ENCODE peak calls at places on chromosomes 3 and 15, in four cellular contexts. V is lower lobe of right lung, J is right atrium auricular region, P is breast epithelium. W is an unnamed sample.

GRCh38 chr3:189908646-189909045 is 212.1 kb downstream of the P3H2 start:
- DNase-seq in V (no peak), J (no peak), P (no peak), W (no peak)

GRCh38 chr3:70249509-70250160 is 62.8 kb downstream of the MDFIC2 start:
- DNase-seq in V (no peak), J (no peak), P (no peak), W (no peak)

GRCh38 chr3:52451237-52452083 is 2.4 kb downstream of the TNNC1 start:
- DNase-seq in V (no peak), J (no peak), P (no peak), W (no peak)

GRCh38 chr3:52721002-52721741 is 15.3 kb downstream of the SPCS1 start:
- DNase-seq in V (no peak), J (no peak), P (no peak), W (no peak)

GRCh38 chr15:68352401-68353062 is 75.0 kb downstream of the FEM1B start:
- DNase-seq in V (no peak), J (peak), P (peak), W (peak)

GRCh38 chr15:80929225-80929624 is 60.4 kb downstream of the MESD start:
- DNase-seq in V (no peak), J (no peak), P (no peak), W (no peak)

GRCh38 chr3:196138927-196139680 is 57.2 kb upstream of the TFRC start:
- DNase-seq in V (peak), J (no peak), P (peak), W (no peak)

GRCh38 chr15:94792166-94792565 is 560.8 kb downstream of the MCTP2 start:
- DNase-seq in V (no peak), J (no peak), P (no peak), W (no peak)

GRCh38 chr3:12292770-12293169 is 3.9 kb downstream of the PPARG start:
- DNase-seq in V (no peak), J (no peak), P (no peak), W (no peak)

GRCh38 chr3:159914421-159914820 is 74.2 kb upstream of the IL12A start:
- DNase-seq in V (no peak), J (no peak), P (no peak), W (no peak)

GRCh38 chr3:162525791-162526190 is 1029.2 kb downstream of the OTOL1 start:
- DNase-seq in V (no peak), J (no peak), P (no peak), W (no peak)

GRCh38 chr3:127967296-127967695 is 52.3 kb downstream of the KBTBD12 start:
- DNase-seq in V (no peak), J (no peak), P (no peak), W (no peak)

GRCh38 chr3:42655331-42655888 is 1.9 kb downstream of the ZBTB47 start:
- DNase-seq in V (no peak), J (no peak), P (no peak), W (no peak)

GRCh38 chr3:42653303-42653559 is 266 bp upstream of the ZBTB47 start:
- DNase-seq in V (no peak), J (no peak), P (no peak), W (no peak)

GRCh38 chr3:42653560-42654330 is at the start of gene ZBTB47:
- DNase-seq in V (peak), J (no peak), P (no peak), W (peak)

GRCh38 chr3:42655980-42656679 is 2.6 kb downstream of the ZBTB47 start:
- DNase-seq in V (no peak), J (no peak), P (no peak), W (peak)

DNA sequence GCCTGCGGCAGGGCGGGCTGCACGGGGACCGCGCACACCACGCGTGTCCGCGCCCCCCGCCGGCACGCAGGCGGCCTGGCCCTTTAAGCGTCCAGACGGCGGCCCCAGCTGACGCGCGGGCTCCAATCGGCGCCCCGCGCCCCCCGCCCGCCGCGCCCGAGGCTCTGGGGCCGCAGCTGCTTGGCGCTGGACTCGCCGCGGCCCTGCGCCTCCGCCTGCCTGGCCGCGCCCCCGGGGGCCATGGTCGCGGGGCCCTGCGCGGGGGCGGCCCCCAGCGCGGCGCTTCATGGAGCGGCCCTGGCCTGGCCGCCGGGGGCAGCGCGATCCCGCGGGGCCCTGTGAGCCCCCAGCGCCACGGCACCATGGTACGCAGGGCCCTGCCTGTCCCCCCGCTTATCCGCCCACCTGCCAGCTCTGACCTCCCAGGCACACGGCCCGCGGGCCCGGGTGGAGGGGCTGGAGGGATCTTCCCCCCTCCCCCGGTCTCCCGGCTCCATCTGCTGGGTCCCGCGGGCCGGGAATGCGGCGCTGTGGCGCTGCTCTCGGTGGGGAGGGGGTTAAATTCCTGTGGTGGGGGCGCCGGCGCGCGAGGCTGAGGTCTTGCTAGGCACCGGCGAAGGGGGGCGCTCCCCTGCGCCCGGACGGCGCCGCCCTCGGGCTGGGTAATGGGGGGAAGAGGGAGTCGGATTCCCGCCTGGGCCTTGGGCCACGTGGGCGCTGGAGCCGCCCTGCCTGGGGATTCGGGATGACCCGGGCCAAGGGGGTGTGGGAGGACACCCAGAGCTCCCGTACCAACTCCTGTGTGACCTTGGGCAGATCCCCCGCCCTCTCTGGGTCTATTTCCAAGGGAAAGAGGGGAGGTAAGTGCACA is 1.1 kb downstream of the ZBTB47 start:
- DNase-seq in V (no peak), J (no peak), P (no peak), W (peak)
- TF ChIP-seq CTCF in V (peak), J (no peak), P (no peak), W (peak)

DNA sequence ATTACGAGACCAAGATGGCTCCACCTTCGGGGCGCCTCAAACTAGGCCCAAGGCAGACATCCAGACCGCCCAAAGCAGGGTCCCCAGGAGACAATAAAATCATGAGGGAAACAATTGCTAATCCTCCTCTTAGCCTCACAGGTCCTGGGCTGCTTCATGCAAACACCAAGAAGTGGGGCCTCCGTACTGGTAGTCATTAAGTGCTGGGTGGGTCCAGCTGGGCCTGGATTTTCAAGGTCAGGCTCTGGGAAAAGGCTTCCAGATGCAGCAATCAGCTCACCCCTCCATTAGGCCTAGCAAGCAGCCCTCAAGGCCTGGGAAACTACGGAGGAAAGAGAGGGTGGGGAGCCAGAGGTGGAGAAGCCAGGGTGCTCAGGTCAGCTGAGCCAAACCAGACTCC is 634 bp downstream of the FBXL22 start:
- DNase-seq in V (no peak), J (no peak), P (no peak), W (no peak)
- H3K4me3 ChIP-seq in V (no peak), J (peak), P (peak), W (peak)

DNA sequence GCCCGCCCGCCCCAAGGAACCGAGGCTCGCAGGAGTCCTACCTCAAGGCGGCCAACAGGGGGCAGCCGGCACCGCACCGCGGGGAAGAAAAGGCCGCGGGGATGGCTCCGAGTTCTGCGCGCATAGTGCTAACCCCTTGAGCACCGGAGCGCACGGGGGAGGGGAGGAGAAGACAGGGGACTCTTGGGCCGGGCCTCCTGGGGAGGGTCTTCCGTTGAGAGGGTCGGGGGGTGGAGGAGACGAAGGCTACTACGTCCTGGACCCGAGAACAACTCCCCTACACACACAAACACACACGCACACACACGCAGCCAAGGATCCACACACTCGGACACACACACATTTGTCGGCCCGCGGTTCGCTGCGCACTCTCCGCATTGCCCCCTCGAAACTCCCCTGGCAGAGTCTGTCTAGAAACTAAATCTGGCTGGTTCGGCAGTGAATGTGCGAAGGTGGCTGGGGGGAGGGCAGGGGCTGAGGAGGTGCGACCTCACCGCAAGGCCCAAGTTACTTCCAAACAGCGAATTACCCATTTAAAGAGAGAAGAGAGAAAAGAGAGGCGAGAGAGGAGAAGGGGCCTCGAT is 1.8 kb downstream of the WNT5A start:
- DNase-seq in V (peak), J (peak), P (peak), W (no peak)
- TF ChIP-seq CTCF in V (peak), J (peak), P (no peak), W (no peak)

GRCh38 chr15:93110502-93111040 is 21.6 kb upstream of the RGMA start:
- DNase-seq in V (no peak), J (no peak), P (no peak), W (no peak)

GRCh38 chr15:93107646-93108045 is 18.6 kb upstream of the RGMA start:
- DNase-seq in V (no peak), J (no peak), P (no peak), W (no peak)

GRCh38 chr15:93105510-93105909 is 16.5 kb upstream of the RGMA start:
- DNase-seq in V (no peak), J (no peak), P (no peak), W (no peak)

GRCh38 chr15:93111451-93111850 is 22.4 kb upstream of the RGMA start:
- DNase-seq in V (no peak), J (no peak), P (no peak), W (no peak)

GRCh38 chr15:93109370-93110105 is 20.5 kb upstream of the RGMA start:
- DNase-seq in V (no peak), J (no peak), P (no peak), W (no peak)
- H3K4me3 ChIP-seq in V (no peak), J (no peak), P (no peak), W (no peak)

GRCh38 chr15:75403892-75404291 is 35.5 kb upstream of the MAN2C1 start:
- DNase-seq in V (no peak), J (no peak), P (no peak), W (no peak)

GRCh38 chr15:75410196-75410595 is 41.3 kb downstream of the SIN3A start:
- DNase-seq in V (no peak), J (no peak), P (no peak), W (no peak)

DNA sequence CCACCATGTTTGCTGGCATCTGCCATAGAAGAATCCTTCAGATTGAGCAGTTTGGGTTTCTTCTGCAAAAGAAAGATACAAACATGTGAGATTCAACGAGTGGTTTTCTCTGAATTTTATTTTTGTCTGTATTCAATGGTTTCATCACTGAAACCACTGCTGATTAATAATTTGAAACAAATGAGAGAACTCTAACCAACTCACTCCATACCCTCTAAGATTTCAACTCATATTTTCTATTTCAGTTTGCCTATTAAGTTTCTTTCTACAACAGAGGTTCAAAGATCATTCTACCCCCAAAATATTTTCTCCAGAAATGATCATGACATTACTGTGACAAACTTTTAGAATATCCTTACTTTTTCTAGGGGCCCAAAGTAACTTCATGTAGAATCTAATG is 38.7 kb upstream of the MAN2C1 start:
- DNase-seq in V (no peak), J (no peak), P (no peak), W (no peak)
- TF ChIP-seq CTCF in V (no peak), J (no peak), P (no peak), W (no peak)

GRCh38 chr3:3097958-3098357 is 12.2 kb downstream of the IL5RA start:
- DNase-seq in V (no peak), J (no peak), P (no peak), W (no peak)
- H3K4me3 ChIP-seq in V (no peak), J (no peak), P (no peak), W (no peak)

GRCh38 chr3:27224197-27224596 is 145.0 kb downstream of the NEK10 start:
- DNase-seq in V (no peak), J (no peak), P (peak), W (no peak)

GRCh38 chr3:27228805-27229204 is 140.4 kb downstream of the NEK10 start:
- DNase-seq in V (no peak), J (no peak), P (no peak), W (no peak)
- TF ChIP-seq CTCF in V (no peak), J (no peak), P (no peak), W (no peak)